ENCODE peak calls at places on chromosomes 7 and 10, in five cellular contexts. K is Calu3; Z is stimulated activated CD4-positive, alpha-beta T cell treated with anti-CD3 and anti-CD28 coated beads, Interleukin-15, amount 100 ng/mL, for 1 hour; D is WTC11; G is activated CD8-positive, alpha-beta T cell treated with anti-CD3 and anti-CD28 coated beads for 36 hours. P is an unnamed sample.

GRCh38 chr7:34497153-34497777 is 160.8 kb upstream of the NPSR1 start:
- DNase-seq in K (peak), Z (no peak), D (peak), G (no peak), P (no peak)

GRCh38 chr10:71241899-71242620 is 29.7 kb downstream of the UNC5B start:
- DNase-seq in K (no peak), Z (no peak), D (no peak), G (no peak), P (peak)

GRCh38 chr10:97542169-97543024 is 30.2 kb upstream of the ANKRD2 start:
- DNase-seq in K (peak), Z (peak), D (no peak), G (peak), P (peak)

GRCh38 chr10:22434521-22434920 is 89.2 kb downstream of the SPAG6 start:
- DNase-seq in K (no peak), Z (no peak), D (no peak), G (no peak), P (no peak)

GRCh38 chr10:119246862-119247549 is 39.6 kb downstream of the GRK5 start:
- DNase-seq in K (no peak), Z (no peak), D (no peak), G (no peak), P (peak)

GRCh38 chr7:120998525-120998924 is 10.0 kb downstream of the CPED1 start:
- DNase-seq in K (no peak), Z (no peak), D (no peak), G (no peak), P (no peak)

GRCh38 chr7:106110885-106111670 is 1.0 kb downstream of the SYPL1 start:
- DNase-seq in K (no peak), Z (no peak), D (no peak), G (no peak), P (peak)

GRCh38 chr10:72691470-72692056 is 380 bp upstream of the MCU start:
- DNase-seq in K (no peak), Z (no peak), D (no peak), G (no peak), P (no peak)

GRCh38 chr10:34528320-34528719 is 286.8 kb downstream of the PARD3 start:
- DNase-seq in K (peak), Z (no peak), D (peak), G (no peak), P (peak)

GRCh38 chr10:42801135-42801534 is 18.5 kb downstream of the BMS1 start:
- DNase-seq in K (no peak), Z (no peak), D (no peak), G (no peak), P (peak)

GRCh38 chr10:6091630-6092029 is 2.8 kb downstream of the RBM17 start:
- DNase-seq in K (no peak), Z (no peak), D (no peak), G (peak), P (no peak)

GRCh38 chr10:4673279-4674040 is 152.5 kb upstream of the AKR1E2 start:
- DNase-seq in K (no peak), Z (no peak), D (no peak), G (no peak), P (no peak)